ENCODE peak calls at places on chromosomes 7 and 10, in seven cellular contexts. One of them, this sample, is unnamed.

GRCh38 chr7:40802497-40802896 is 667.7 kb downstream of the SUGCT start:
- DNase-seq in fibroblast of lung: no peak
- DNase-seq in left ventricle myocardium inferior: no peak
- DNase-seq in cardiac muscle cell: no peak
- DNase-seq in pancreas: no peak
- DNase-seq in HCT116: no peak
- DNase-seq in lower lobe of right lung: no peak
- DNase-seq in this sample: no peak

GRCh38 chr7:75914655-75915415 is at the start of gene POR:
- DNase-seq in pancreas: peak
- DNase-seq in HCT116: peak
- DNase-seq in fibroblast of lung: peak
- DNase-seq in left ventricle myocardium inferior: peak
- DNase-seq in cardiac muscle cell: peak
- DNase-seq in lower lobe of right lung: peak
- DNase-seq in this sample: no peak

GRCh38 chr7:29723599-29723998 is 82.7 kb upstream of the WIPF3 start:
- DNase-seq in cardiac muscle cell: no peak
- DNase-seq in HCT116: peak
- DNase-seq in fibroblast of lung: peak
- DNase-seq in left ventricle myocardium inferior: no peak
- DNase-seq in pancreas: no peak
- DNase-seq in lower lobe of right lung: no peak
- DNase-seq in this sample: no peak

GRCh38 chr10:15775513-15775912 is 55.8 kb upstream of the ITGA8 start:
- DNase-seq in cardiac muscle cell: no peak
- DNase-seq in left ventricle myocardium inferior: no peak
- DNase-seq in pancreas: no peak
- DNase-seq in HCT116: no peak
- DNase-seq in lower lobe of right lung: no peak
- DNase-seq in fibroblast of lung: peak
- DNase-seq in this sample: no peak

GRCh38 chr7:11760372-11760771 is 71.6 kb downstream of the THSD7A start:
- DNase-seq in pancreas: no peak
- DNase-seq in fibroblast of lung: no peak
- DNase-seq in left ventricle myocardium inferior: no peak
- DNase-seq in cardiac muscle cell: no peak
- DNase-seq in lower lobe of right lung: no peak
- DNase-seq in HCT116: no peak
- DNase-seq in this sample: peak

GRCh38 chr7:64574481-64575159 is 11.7 kb upstream of the ZNF680 start:
- DNase-seq in HCT116: no peak
- DNase-seq in pancreas: peak
- DNase-seq in lower lobe of right lung: no peak
- DNase-seq in left ventricle myocardium inferior: peak
- DNase-seq in cardiac muscle cell: peak
- DNase-seq in fibroblast of lung: peak
- DNase-seq in this sample: no peak

GRCh38 chr7:50978633-50979215 is 196.0 kb upstream of the GRB10 start:
- DNase-seq in cardiac muscle cell: no peak
- DNase-seq in HCT116: no peak
- DNase-seq in left ventricle myocardium inferior: no peak
- DNase-seq in fibroblast of lung: peak
- DNase-seq in pancreas: no peak
- DNase-seq in lower lobe of right lung: no peak
- DNase-seq in this sample: no peak

GRCh38 chr10:60409202-60409601 is 19.5 kb upstream of the ANK3 start:
- DNase-seq in left ventricle myocardium inferior: no peak
- DNase-seq in cardiac muscle cell: no peak
- DNase-seq in HCT116: no peak
- DNase-seq in lower lobe of right lung: no peak
- DNase-seq in pancreas: no peak
- DNase-seq in fibroblast of lung: no peak
- DNase-seq in this sample: no peak

GRCh38 chr7:155947051-155947450 is 134.8 kb upstream of the SHH start:
- DNase-seq in fibroblast of lung: peak
- DNase-seq in HCT116: no peak
- DNase-seq in left ventricle myocardium inferior: no peak
- DNase-seq in lower lobe of right lung: no peak
- DNase-seq in cardiac muscle cell: no peak
- DNase-seq in pancreas: no peak
- DNase-seq in this sample: no peak

GRCh38 chr7:5296627-5297226 is 14.0 kb downstream of the SLC29A4 start:
- DNase-seq in cardiac muscle cell: peak
- DNase-seq in left ventricle myocardium inferior: no peak
- DNase-seq in fibroblast of lung: no peak
- DNase-seq in pancreas: no peak
- DNase-seq in lower lobe of right lung: peak
- DNase-seq in HCT116: no peak
- DNase-seq in this sample: peak

GRCh38 chr7:92641921-92642511 is 51.8 kb upstream of the FAM133B start:
- DNase-seq in fibroblast of lung: peak
- DNase-seq in cardiac muscle cell: no peak
- DNase-seq in lower lobe of right lung: no peak
- DNase-seq in HCT116: no peak
- DNase-seq in left ventricle myocardium inferior: no peak
- DNase-seq in pancreas: no peak
- DNase-seq in this sample: no peak

GRCh38 chr10:84824525-84824924 is 496.1 kb downstream of the CCSER2 start:
- DNase-seq in cardiac muscle cell: no peak
- DNase-seq in HCT116: no peak
- DNase-seq in pancreas: no peak
- DNase-seq in lower lobe of right lung: no peak
- DNase-seq in fibroblast of lung: no peak
- DNase-seq in left ventricle myocardium inferior: no peak
- DNase-seq in this sample: no peak

GRCh38 chr10:98365698-98366530 is 49.1 kb downstream of the PYROXD2 start:
- DNase-seq in lower lobe of right lung: no peak
- DNase-seq in pancreas: no peak
- DNase-seq in cardiac muscle cell: no peak
- DNase-seq in fibroblast of lung: no peak
- DNase-seq in left ventricle myocardium inferior: no peak
- DNase-seq in HCT116: no peak
- DNase-seq in this sample: no peak

GRCh38 chr10:6612371-6612770 is 32.3 kb upstream of the PRKCQ start:
- DNase-seq in left ventricle myocardium inferior: no peak
- DNase-seq in HCT116: no peak
- DNase-seq in cardiac muscle cell: no peak
- DNase-seq in fibroblast of lung: no peak
- DNase-seq in pancreas: no peak
- DNase-seq in lower lobe of right lung: no peak
- DNase-seq in this sample: no peak

GRCh38 chr10:785539-786214 is 96.2 kb upstream of the DIP2C start:
- DNase-seq in cardiac muscle cell: no peak
- DNase-seq in lower lobe of right lung: no peak
- DNase-seq in pancreas: no peak
- DNase-seq in fibroblast of lung: no peak
- DNase-seq in left ventricle myocardium inferior: no peak
- DNase-seq in HCT116: no peak
- DNase-seq in this sample: no peak

GRCh38 chr10:30058570-30059132 is 735 bp downstream of the JCAD start:
- DNase-seq in cardiac muscle cell: peak
- DNase-seq in left ventricle myocardium inferior: no peak
- DNase-seq in lower lobe of right lung: no peak
- DNase-seq in pancreas: no peak
- DNase-seq in fibroblast of lung: no peak
- DNase-seq in HCT116: no peak
- DNase-seq in this sample: no peak

GRCh38 chr10:30058111-30058510 is 1.3 kb downstream of the JCAD start:
- DNase-seq in lower lobe of right lung: no peak
- DNase-seq in cardiac muscle cell: no peak
- DNase-seq in left ventricle myocardium inferior: no peak
- DNase-seq in HCT116: no peak
- DNase-seq in pancreas: no peak
- DNase-seq in fibroblast of lung: no peak
- DNase-seq in this sample: no peak

GRCh38 chr10:30056767-30057355 is 2.5 kb downstream of the JCAD start:
- DNase-seq in cardiac muscle cell: peak
- DNase-seq in fibroblast of lung: peak
- DNase-seq in HCT116: peak
- DNase-seq in left ventricle myocardium inferior: no peak
- DNase-seq in lower lobe of right lung: no peak
- DNase-seq in pancreas: no peak
- DNase-seq in this sample: no peak

GRCh38 chr10:30057421-30057841 is 2.0 kb downstream of the JCAD start:
- DNase-seq in pancreas: no peak
- DNase-seq in lower lobe of right lung: no peak
- DNase-seq in left ventricle myocardium inferior: no peak
- DNase-seq in cardiac muscle cell: no peak
- DNase-seq in fibroblast of lung: peak
- DNase-seq in HCT116: peak
- DNase-seq in this sample: no peak

DNA sequence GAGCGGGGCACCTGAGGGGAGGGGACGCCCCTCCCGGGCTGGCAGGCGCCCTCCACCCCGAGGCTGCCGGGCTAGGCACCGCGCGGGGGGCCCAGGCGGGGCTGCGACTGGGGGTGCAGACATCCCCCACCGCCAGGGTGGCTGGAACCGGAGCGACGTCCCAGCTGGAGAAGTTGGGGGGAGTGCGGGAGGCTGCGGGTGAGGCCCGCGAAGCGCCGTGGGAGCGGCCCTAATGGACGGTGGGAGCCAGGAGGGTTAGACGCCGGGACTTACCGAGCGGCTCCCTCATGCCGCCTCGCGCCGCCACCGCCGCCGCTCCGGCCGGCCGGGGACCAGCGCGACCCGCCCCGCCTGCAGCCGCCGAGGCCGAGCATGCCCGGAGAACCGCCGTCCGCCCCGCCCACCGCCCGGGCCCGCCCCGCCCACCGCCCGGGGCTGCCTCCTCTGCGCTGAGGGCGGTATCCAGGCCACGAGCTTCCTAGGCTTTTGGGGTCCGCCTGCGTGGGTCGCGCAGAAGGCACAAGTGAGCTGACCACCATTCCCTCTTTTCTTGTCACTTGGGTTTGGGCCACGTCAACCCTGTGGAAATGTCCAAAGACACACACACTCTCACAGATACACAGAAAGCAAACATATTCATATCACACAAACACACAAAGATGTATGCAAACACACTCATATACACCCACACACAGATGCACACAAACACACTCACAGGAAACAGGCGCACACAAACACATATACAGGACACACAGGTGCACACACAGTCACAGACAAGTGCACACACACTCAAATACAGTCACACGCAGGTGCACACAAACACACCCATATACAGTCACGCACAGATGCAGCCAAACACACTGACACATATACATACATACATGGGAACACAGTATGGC is at the start of gene JCAD:
- DNase-seq in HCT116: no peak
- DNase-seq in pancreas: peak
- DNase-seq in fibroblast of lung: no peak
- DNase-seq in left ventricle myocardium inferior: peak
- DNase-seq in lower lobe of right lung: peak
- DNase-seq in cardiac muscle cell: peak
- DNase-seq in this sample: no peak
- H3K27ac ChIP-seq in HCT116: peak
- H3K27ac ChIP-seq in pancreas: peak
- H3K27ac ChIP-seq in fibroblast of lung: peak
- H3K27ac ChIP-seq in left ventricle myocardium inferior: peak
- H3K27ac ChIP-seq in lower lobe of right lung: peak
- H3K27ac ChIP-seq in cardiac muscle cell: peak
- H3K27ac ChIP-seq in this sample: no peak

DNA sequence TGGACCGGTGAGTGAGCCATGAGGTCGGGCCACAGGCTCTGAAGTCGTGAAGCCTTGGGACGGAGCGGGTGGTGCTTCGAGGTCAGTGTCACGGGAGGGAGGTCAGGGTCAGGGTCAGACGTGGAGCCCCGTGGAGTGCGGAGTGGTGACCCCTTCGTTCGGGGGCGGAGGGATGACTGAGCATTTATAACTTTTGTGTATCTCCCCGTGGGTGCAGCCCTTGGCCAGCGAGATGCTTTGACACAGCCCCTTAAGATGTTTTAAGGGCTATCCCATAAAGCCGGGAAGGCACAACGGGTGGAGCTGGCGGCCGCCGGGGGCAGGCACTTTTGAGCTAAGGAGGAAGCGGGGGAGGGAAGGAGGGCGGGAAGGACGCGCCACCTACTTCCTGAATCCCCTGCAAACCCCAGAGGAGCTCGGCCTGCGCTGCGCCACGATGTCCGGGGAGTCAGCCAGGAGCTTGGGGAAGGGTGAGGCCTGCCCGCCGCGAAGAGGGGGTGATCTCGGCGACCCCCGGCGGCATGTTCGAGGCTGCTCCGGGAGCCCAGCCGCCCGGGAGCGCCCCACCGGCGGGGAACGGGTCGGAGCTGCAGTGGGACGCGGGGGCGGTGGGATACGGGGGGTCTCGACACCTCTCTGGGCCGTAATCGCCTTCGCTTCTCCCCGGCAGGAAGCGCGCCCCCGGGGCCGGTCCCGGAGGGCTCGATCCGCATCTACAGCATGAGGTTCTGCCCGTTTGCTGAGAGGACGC is at the start of gene GSTO1:
- DNase-seq in cardiac muscle cell: peak
- DNase-seq in HCT116: peak
- DNase-seq in lower lobe of right lung: peak
- DNase-seq in pancreas: peak
- DNase-seq in left ventricle myocardium inferior: peak
- DNase-seq in fibroblast of lung: peak
- DNase-seq in this sample: no peak
- H3K27ac ChIP-seq in cardiac muscle cell: peak
- H3K27ac ChIP-seq in HCT116: peak
- H3K27ac ChIP-seq in lower lobe of right lung: peak
- H3K27ac ChIP-seq in pancreas: peak
- H3K27ac ChIP-seq in left ventricle myocardium inferior: peak
- H3K27ac ChIP-seq in fibroblast of lung: peak
- H3K27ac ChIP-seq in this sample: peak

DNA sequence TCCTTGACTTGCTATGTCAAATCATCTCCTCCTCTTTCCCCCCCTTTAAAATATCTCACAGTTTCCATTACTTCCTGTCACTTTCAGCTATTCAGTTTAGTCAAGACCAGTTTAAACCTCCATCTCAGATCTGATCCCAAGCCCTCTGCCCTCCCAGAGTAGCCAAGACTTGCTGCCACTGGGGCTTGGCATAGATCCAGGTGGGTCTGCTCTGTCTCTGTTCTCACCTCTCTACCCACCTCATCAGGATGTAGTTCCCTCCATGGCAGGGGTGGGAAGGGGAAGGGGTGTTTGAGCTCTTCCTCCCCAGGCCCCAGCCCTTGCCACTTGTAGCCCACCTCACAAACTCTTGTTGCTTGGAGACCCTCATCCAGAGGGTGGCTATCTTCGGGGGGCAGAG is 22.0 kb downstream of the PPP1R3C start:
- DNase-seq in fibroblast of lung: no peak
- DNase-seq in cardiac muscle cell: peak
- DNase-seq in left ventricle myocardium inferior: no peak
- DNase-seq in HCT116: no peak
- DNase-seq in lower lobe of right lung: no peak
- DNase-seq in pancreas: no peak
- DNase-seq in this sample: no peak
- H3K27ac ChIP-seq in fibroblast of lung: no peak
- H3K27ac ChIP-seq in cardiac muscle cell: peak
- H3K27ac ChIP-seq in left ventricle myocardium inferior: peak
- H3K27ac ChIP-seq in HCT116: no peak
- H3K27ac ChIP-seq in lower lobe of right lung: no peak
- H3K27ac ChIP-seq in pancreas: no peak
- H3K27ac ChIP-seq in this sample: no peak

DNA sequence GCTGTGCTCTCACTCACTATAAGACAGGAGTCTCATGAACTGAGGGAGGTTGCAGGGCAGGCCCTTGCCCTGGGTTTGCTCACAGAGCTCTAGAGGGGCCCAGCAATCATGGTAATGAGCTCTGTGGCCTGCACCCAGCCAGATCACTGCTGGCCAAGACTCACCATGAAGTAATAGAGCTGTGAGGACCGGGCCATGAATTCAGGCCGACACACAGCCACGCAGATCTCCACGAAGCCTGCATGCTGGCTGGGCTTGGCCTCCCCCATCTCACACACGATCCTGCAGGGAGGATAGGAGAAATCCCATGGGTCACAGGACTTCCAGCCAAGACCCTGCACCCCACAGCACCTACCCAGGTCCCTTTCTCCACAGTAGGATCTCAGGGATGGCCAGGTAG is 382.4 kb downstream of the PLXNA4 start:
- DNase-seq in fibroblast of lung: no peak
- DNase-seq in left ventricle myocardium inferior: no peak
- DNase-seq in pancreas: no peak
- DNase-seq in HCT116: no peak
- DNase-seq in lower lobe of right lung: no peak
- DNase-seq in cardiac muscle cell: no peak
- DNase-seq in this sample: no peak
- H3K27ac ChIP-seq in fibroblast of lung: no peak
- H3K27ac ChIP-seq in left ventricle myocardium inferior: no peak
- H3K27ac ChIP-seq in pancreas: no peak
- H3K27ac ChIP-seq in HCT116: no peak
- H3K27ac ChIP-seq in lower lobe of right lung: no peak
- H3K27ac ChIP-seq in cardiac muscle cell: no peak
- H3K27ac ChIP-seq in this sample: no peak

This sample was measured in SK-N-MC.